ENCODE peak calls at places on chromosome 3, in four cellular contexts. Q, X, D and L are unnamed samples.

GRCh38 chr3:124816206-124816605 is 71.0 kb downstream of the ITGB5 start:
- DNase-seq in D (no peak), X (no peak), Q (no peak), L (no peak)

GRCh38 chr3:8937064-8938020 is 25.9 kb downstream of the RAD18 start:
- DNase-seq in D (peak), Q (no peak), X (no peak), L (no peak)

GRCh38 chr3:192481638-192482037 is 245.7 kb downstream of the FGF12 start:
- DNase-seq in D (no peak), Q (no peak), X (no peak), L (no peak)

GRCh38 chr3:134485075-134485536 is 679 bp downstream of the ANAPC13 start:
- DNase-seq in X (no peak), Q (no peak), D (peak), L (peak)

GRCh38 chr3:17431004-17431403 is 311.4 kb downstream of the TBC1D5 start:
- DNase-seq in Q (no peak), D (peak), X (no peak), L (peak)

GRCh38 chr3:47082519-47082918 is 81.4 kb downstream of the SETD2 start:
- DNase-seq in D (no peak), Q (peak), X (no peak), L (no peak)

GRCh38 chr3:143480306-143480852 is 360.8 kb downstream of the CHST2 start:
- DNase-seq in X (no peak), Q (no peak), D (no peak), L (no peak)

GRCh38 chr3:190597291-190597690 is 83.4 kb downstream of the IL1RAP start:
- DNase-seq in Q (no peak), X (no peak), D (no peak), L (no peak)

GRCh38 chr3:2661078-2661477 is 449.1 kb downstream of the IL5RA start:
- DNase-seq in Q (no peak), D (no peak), X (no peak), L (no peak)

GRCh38 chr3:143203848-143204247 is 84.3 kb downstream of the CHST2 start:
- DNase-seq in Q (no peak), X (no peak), D (no peak), L (no peak)

GRCh38 chr3:180382781-180383180 is 219.2 kb upstream of the TTC14 start:
- DNase-seq in Q (no peak), X (no peak), D (no peak), L (no peak)

GRCh38 chr3:178244653-178245384 is 291.4 kb upstream of the KCNMB2 start:
- DNase-seq in D (no peak), Q (no peak), X (no peak), L (no peak)

GRCh38 chr3:50635066-50635465 is 18.1 kb downstream of the MAPKAPK3 start:
- DNase-seq in Q (no peak), D (no peak), X (no peak), L (no peak)

GRCh38 chr3:180316321-180316720 is 279.6 kb upstream of the PEX5L start:
- DNase-seq in D (no peak), X (no peak), Q (no peak), L (no peak)

GRCh38 chr3:170740726-170741591 is 129.0 kb downstream of the RPL22L1 start:
- DNase-seq in Q (no peak), D (no peak), X (no peak), L (no peak)

GRCh38 chr3:9023191-9023590 is 59.9 kb upstream of the RAD18 start:
- DNase-seq in Q (no peak), X (no peak), D (no peak), L (no peak)

GRCh38 chr3:143011705-143012104 is 10.3 kb downstream of the U2SURP start:
- DNase-seq in D (no peak), X (no peak), Q (no peak), L (no peak)

GRCh38 chr3:49279376-49279775 is 2.3 kb upstream of the C3orf62 start:
- DNase-seq in D (no peak), X (no peak), Q (no peak), L (no peak)

GRCh38 chr3:85081191-85081895 is 122.6 kb downstream of the CADM2 start:
- DNase-seq in Q (no peak), X (no peak), D (no peak), L (no peak)

GRCh38 chr3:155354658-155355057 is 61.2 kb upstream of the STRIT1 start:
- DNase-seq in D (peak), X (no peak), Q (no peak), L (no peak)

GRCh38 chr3:64691051-64691450 is 3.3 kb upstream of the ADAMTS9 start:
- DNase-seq in D (no peak), X (no peak), Q (no peak), L (no peak)

GRCh38 chr3:61638721-61639120 is 77.3 kb downstream of the PTPRG start:
- DNase-seq in Q (no peak), D (no peak), X (no peak), L (no peak)
- TF ChIP-seq TAF1 in Q (no peak), D (no peak), X (no peak), L (no peak)

GRCh38 chr3:42605550-42606173 is 5.2 kb downstream of the NKTR start:
- DNase-seq in X (peak), Q (no peak), D (peak), L (no peak)

GRCh38 chr3:42600111-42600957 is at the start of gene NKTR:
- DNase-seq in X (peak), D (peak), Q (peak), L (peak)

GRCh38 chr3:42602961-42603360 is 2.5 kb downstream of the NKTR start:
- DNase-seq in X (no peak), D (no peak), Q (no peak), L (no peak)

GRCh38 chr3:42600958-42601675 is 631 bp downstream of the NKTR start:
- DNase-seq in Q (no peak), D (peak), X (no peak), L (no peak)

GRCh38 chr3:42601898-42602581 is 1.6 kb downstream of the NKTR start:
- DNase-seq in D (peak), Q (no peak), X (no peak), L (no peak)
- TF ChIP-seq FOXM1 in D (no peak), Q (no peak), X (no peak), L (no peak)

GRCh38 chr3:38617137-38617536 is 32.4 kb downstream of the SCN5A start:
- DNase-seq in D (no peak), Q (no peak), X (no peak), L (no peak)
- TF ChIP-seq REST in D (no peak), Q (no peak), X (no peak), L (no peak)

GRCh38 chr3:113287111-113287817 is 75.9 kb downstream of the BOC start:
- DNase-seq in Q (no peak), X (peak), D (peak), L (no peak)
- TF ChIP-seq TAF1 in Q (no peak), X (no peak), D (no peak), L (no peak)

GRCh38 chr3:107604057-107604802 is 81.5 kb downstream of the BBX start:
- DNase-seq in D (no peak), Q (no peak), X (no peak), L (no peak)
- TF ChIP-seq FOXM1 in D (no peak), Q (no peak), X (no peak), L (no peak)

GRCh38 chr3:122918576-122919290 is 108.8 kb downstream of the SEMA5B start:
- DNase-seq in Q (no peak), X (no peak), D (no peak), L (no peak)
- TF ChIP-seq REST in Q (peak), X (no peak), D (peak), L (peak)

DNA sequence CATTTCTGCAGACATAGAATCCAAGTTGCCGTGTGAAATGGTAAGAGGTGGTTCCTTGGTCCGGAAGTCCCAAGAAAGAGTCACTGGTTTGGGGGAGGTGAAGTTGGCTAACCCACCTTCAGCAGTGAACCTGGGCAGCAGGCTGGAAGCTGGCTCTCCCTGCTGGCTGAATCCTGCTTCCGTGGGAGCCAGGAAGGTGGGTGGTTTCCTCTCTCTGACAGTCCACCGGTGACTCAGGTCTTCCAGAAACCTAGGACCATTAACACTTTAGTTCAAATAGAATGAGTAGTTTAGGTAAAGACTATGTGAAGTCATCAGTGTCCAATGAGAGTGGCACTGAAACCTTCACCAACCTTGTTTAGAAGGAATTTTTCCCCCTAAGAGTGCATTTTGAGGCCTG is 87.4 kb upstream of the CACNA2D3 start:
- DNase-seq in Q (no peak), X (no peak), D (no peak), L (no peak)
- TF ChIP-seq TAF1 in Q (no peak), X (no peak), D (no peak), L (no peak)